ENCODE peak calls at places on chromosomes 16 and 17, in ten cellular contexts. S is ELF-1; J is stimulated activated CD8-positive, alpha-beta memory T cell treated with anti-CD3 and anti-CD28 coated beads, Interleukin-15, amount 100 ng/mL, for 48 hours; E is endothelial cell; O is EL; W is stimulated activated CD4-positive, alpha-beta T cell treated with anti-CD3 and anti-CD28 coated beads, Interleukin-4, amount 100 ng/mL, for 4 hours; D is GOT3; C is activated naive CD4-positive, alpha-beta T cell treated with anti-CD3 and anti-CD28 coated beads for 36 hours; L is AG04450; N is activated CD4-positive, alpha-beta T cell treated with anti-CD3 and anti-CD28 coated beads for 36 hours. K is an unnamed sample.

GRCh38 chr16:14180431-14181059 is 109.4 kb downstream of the MRTFB start:
- DNase-seq in S (peak; percentile 60), J (no peak), E (no peak), O (no peak), W (no peak), D (no peak), C (peak; percentile 7), L (no peak), N (no peak), K (no peak)

GRCh38 chr17:57864273-57864672 is 14.4 kb upstream of the MRPS23 start:
- DNase-seq in S (no peak), J (no peak), E (no peak), O (no peak), W (no peak), D (no peak), C (no peak), L (no peak), N (no peak), K (no peak)

GRCh38 chr17:75827291-75828050 is 16.7 kb downstream of the UNC13D start:
- DNase-seq in S (peak; percentile 94), J (peak; percentile 58), E (peak; percentile 87), O (peak; percentile 45), W (peak; percentile 56), D (no peak), C (peak; percentile 75), L (no peak), N (peak; percentile 85), K (peak; percentile 79)

GRCh38 chr16:1474471-1474795 is 395 bp downstream of the CLCN7 start:
- DNase-seq in S (peak; percentile 15), J (no peak), E (no peak), O (no peak), W (no peak), D (no peak), C (no peak), L (no peak), N (no peak), K (no peak)

GRCh38 chr17:74573169-74573568 is 5.9 kb upstream of the CD300H start:
- DNase-seq in S (no peak), J (no peak), E (no peak), O (no peak), W (no peak), D (no peak), C (no peak), L (no peak), N (no peak), K (no peak)

GRCh38 chr16:25155553-25156460 is 44.3 kb downstream of the LCMT1 start:
- DNase-seq in S (no peak), J (peak; percentile 21), E (no peak), O (peak; percentile 13), W (no peak), D (no peak), C (peak; percentile 85), L (no peak), N (peak; percentile 70), K (no peak)

GRCh38 chr17:81046131-81046769 is 11.3 kb downstream of the BAIAP2 start:
- DNase-seq in S (no peak), J (no peak), E (no peak), O (no peak), W (no peak), D (no peak), C (no peak), L (no peak), N (no peak), K (no peak)

GRCh38 chr17:63973930-63974593 is 1.3 kb upstream of the SCN4A start:
- DNase-seq in S (no peak), J (no peak), E (no peak), O (peak; percentile 30), W (no peak), D (no peak), C (no peak), L (no peak), N (no peak), K (no peak)

GRCh38 chr17:46732754-46733398 is 85.6 kb downstream of the WNT3 start:
- DNase-seq in S (peak; percentile 69), J (no peak), E (no peak), O (no peak), W (no peak), D (no peak), C (no peak), L (no peak), N (no peak), K (no peak)

GRCh38 chr17:50863221-50863843 is 2.8 kb downstream of the TOB1 start:
- DNase-seq in S (peak; percentile 67), J (no peak), E (peak; percentile 63), O (peak; percentile 33), W (no peak), D (no peak), C (peak; percentile 75), L (no peak), N (peak; percentile 70), K (no peak)

GRCh38 chr17:44543213-44543904 is 13.9 kb upstream of the FZD2 start:
- DNase-seq in S (peak; percentile 93), J (no peak), E (peak; percentile 33), O (peak; percentile 99), W (no peak), D (no peak), C (no peak), L (peak; percentile 88), N (no peak), K (no peak)

GRCh38 chr17:28306954-28307401 is 12.0 kb upstream of the TMEM97 start:
- DNase-seq in S (peak; percentile 58), J (no peak), E (no peak), O (no peak), W (no peak), D (no peak), C (no peak), L (no peak), N (no peak), K (no peak)

GRCh38 chr16:30697264-30698138 is 1.5 kb upstream of the SRCAP start:
- DNase-seq in S (peak; percentile 22), J (no peak), E (no peak), O (no peak), W (no peak), D (no peak), C (no peak), L (no peak), N (no peak), K (peak; percentile 87)

GRCh38 chr17:48100591-48101011 is 677 bp downstream of the CBX1 start:
- DNase-seq in S (peak; percentile 92), J (no peak), E (peak; percentile 35), O (peak; percentile 82), W (no peak), D (no peak), C (no peak), L (peak; percentile 13), N (no peak), K (no peak)

GRCh38 chr16:70250748-70251650 is 741 bp downstream of the EXOSC6 start:
- DNase-seq in S (peak; percentile 70), J (peak; percentile 36), E (peak; percentile 61), O (peak; percentile 48), W (no peak), D (no peak), C (peak; percentile 37), L (no peak), N (peak; percentile 69), K (peak; percentile 51)

GRCh38 chr17:7988750-7989178 is 13.7 kb upstream of the GUCY2D start:
- DNase-seq in S (no peak), J (peak; percentile 32), E (peak; percentile 60), O (peak; percentile 84), W (peak; percentile 18), D (no peak), C (peak; percentile 69), L (peak; percentile 67), N (peak; percentile 57), K (no peak)

K was measured in GM12892.